ENCODE peak calls at places on chromosomes 7 and 10, in seven cellular contexts. F is adrenal gland, I is lower lobe of right lung, A is A549, R is kidney, X is aorta, P is hepatocyte. W is an unnamed sample. For H3K4me1, the result is how much of the 10 kb centered on the place peaks cover.

GRCh38 chr7:118184392-118184899 is 482 bp downstream of the LSM8 start:
- DNase-seq in R (no peak), A (peak), F (no peak), P (no peak), I (no peak), X (no peak), W (no peak)

GRCh38 chr10:8294779-8295178 is 240.3 kb downstream of the GATA3 start:
- DNase-seq in R (no peak), I (no peak), X (no peak), F (no peak), P (no peak), A (no peak), W (no peak)

GRCh38 chr10:124605481-124605855 is 138.7 kb downstream of the FAM53B start:
- DNase-seq in F (no peak), R (peak), A (no peak), I (no peak), P (no peak), X (no peak), W (no peak)

GRCh38 chr10:66176772-66177171 is 749.1 kb upstream of the LRRTM3 start:
- DNase-seq in X (no peak), R (no peak), F (no peak), I (no peak), A (no peak), P (peak), W (no peak)

GRCh38 chr7:116455009-116455408 is 44.5 kb upstream of the CAV2 start:
- DNase-seq in I (no peak), X (no peak), R (no peak), F (no peak), P (no peak), A (no peak), W (no peak)

GRCh38 chr10:72638586-72639440 is 12.9 kb upstream of the MICU1 start:
- DNase-seq in P (peak), I (no peak), R (no peak), A (peak), F (no peak), X (no peak), W (no peak)

GRCh38 chr10:34814228-34815173 is 595 bp downstream of the PARD3 start:
- DNase-seq in R (peak), P (peak), I (no peak), A (peak), F (peak), X (peak), W (peak)

GRCh38 chr7:82343-83155 is 109.8 kb upstream of the FAM20C start:
- DNase-seq in I (no peak), F (no peak), A (no peak), P (peak), X (no peak), R (peak), W (no peak)

GRCh38 chr10:69745698-69746097 is 56.0 kb upstream of the COL13A1 start:
- DNase-seq in X (no peak), A (no peak), P (no peak), F (no peak), R (no peak), I (no peak), W (no peak)

GRCh38 chr10:43060291-43060690 is 16.6 kb upstream of the RET start:
- DNase-seq in A (no peak), I (no peak), X (no peak), F (no peak), P (no peak), R (peak), W (peak)

GRCh38 chr10:104334965-104335650 is 3.2 kb downstream of the ITPRIP start:
- DNase-seq in A (no peak), X (no peak), F (peak), P (no peak), I (no peak), R (no peak), W (no peak)
- H3K4me3 ChIP-seq in A (no peak), X (no peak), F (no peak), P (no peak), I (peak), R (peak), W (no peak)

DNA sequence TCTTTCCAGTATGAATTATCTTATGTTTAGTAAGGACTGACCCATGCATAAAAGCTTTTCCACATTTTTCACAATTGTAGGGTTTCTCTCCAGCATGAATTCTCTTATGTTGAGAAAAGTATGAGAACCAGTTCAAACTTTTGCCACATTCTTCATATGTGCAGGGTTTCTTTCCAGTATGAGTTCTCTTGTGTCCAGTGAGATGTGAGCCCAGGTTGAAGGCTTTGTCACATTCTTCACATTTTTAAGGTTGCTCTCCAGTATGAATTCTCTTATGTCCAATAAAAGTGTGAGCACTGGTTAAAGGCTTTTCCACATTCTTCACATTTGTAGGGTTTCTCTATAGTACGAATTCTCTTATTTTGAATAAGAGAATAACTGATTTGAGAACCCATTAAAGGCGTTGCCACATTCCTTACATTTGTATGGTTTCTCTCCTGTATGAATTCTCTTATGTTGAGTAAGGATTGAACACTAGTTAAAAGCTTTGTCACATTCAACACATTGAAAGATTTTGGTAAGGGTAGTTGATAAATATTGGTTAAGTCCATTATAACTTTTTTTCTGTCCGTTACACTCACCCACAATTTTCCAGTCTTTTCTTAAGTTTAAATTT is 911.0 kb upstream of the ZNF722 start:
- DNase-seq in F (no peak), X (no peak), R (no peak), P (no peak), I (no peak), A (no peak), W (no peak)
- H3K4me1 ChIP-seq in F (under half), X (under half), R (under half), P (under half), I (under half), A (under half), W (under half)

GRCh38 chr10:4984223-4984622 is 19.4 kb downstream of the AKR1C2 start:
- DNase-seq in P (no peak), R (no peak), F (no peak), A (no peak), X (no peak), I (peak), W (no peak)

GRCh38 chr10:4980793-4981192 is 17.6 kb downstream of the AKR1C1 start:
- DNase-seq in F (no peak), I (no peak), A (no peak), P (no peak), X (no peak), R (no peak), W (no peak)

GRCh38 chr10:4983615-4984216 is 19.9 kb downstream of the AKR1C2 start:
- DNase-seq in A (no peak), X (no peak), R (no peak), I (no peak), P (no peak), F (no peak), W (no peak)

GRCh38 chr10:4981722-4982471 is 18.7 kb downstream of the AKR1C1 start:
- DNase-seq in F (peak), I (peak), R (no peak), A (no peak), P (peak), X (no peak), W (no peak)

GRCh38 chr10:4982764-4983226 is 19.6 kb downstream of the AKR1C1 start:
- DNase-seq in P (peak), F (no peak), R (peak), X (no peak), A (no peak), I (peak), W (no peak)
- H3K4me3 ChIP-seq in P (no peak), F (no peak), R (no peak), X (no peak), A (no peak), I (no peak), W (no peak)

GRCh38 chr10:114507449-114507848 is 103.1 kb upstream of the AFAP1L2 start:
- DNase-seq in R (peak), F (peak), P (peak), A (no peak), X (no peak), I (peak), W (peak)
- H3K4me1 ChIP-seq in R (under half), F (under half), P (under half), A (under half), X (under half), I (under half), W (under half)

GRCh38 chr7:84154991-84155781 is 39.4 kb downstream of the SEMA3A start:
- DNase-seq in X (no peak), A (no peak), P (no peak), I (no peak), F (no peak), R (no peak), W (no peak)
- H3K4me3 ChIP-seq in X (no peak), A (no peak), P (no peak), I (no peak), F (no peak), R (no peak), W (no peak)

GRCh38 chr10:119368581-119368980 is 161.2 kb downstream of the GRK5 start:
- DNase-seq in I (no peak), X (peak), P (no peak), F (no peak), A (no peak), R (no peak), W (no peak)
- H3K4me1 ChIP-seq in I (half or more), X (under half), P (under half), F (under half), A (under half), R (under half), W (under half)

GRCh38 chr10:99929360-99929759 is 80.4 kb downstream of the DNMBP start:
- DNase-seq in X (no peak), I (no peak), R (no peak), A (no peak), P (no peak), F (no peak), W (no peak)
- H3K4me3 ChIP-seq in X (no peak), I (peak), R (peak), A (peak), P (peak), F (no peak), W (no peak)

GRCh38 chr10:25064401-25064800 is 48.0 kb downstream of the THNSL1 start:
- DNase-seq in F (no peak), P (no peak), R (no peak), A (no peak), X (no peak), I (no peak), W (no peak)
- H3K4me1 ChIP-seq in F (under half), P (under half), R (under half), A (under half), X (under half), I (under half), W (under half)

GRCh38 chr7:106869954-106870353 is 4.9 kb downstream of the PIK3CG start:
- DNase-seq in F (no peak), X (no peak), I (no peak), P (no peak), R (no peak), A (no peak), W (no peak)
- H3K4me3 ChIP-seq in F (no peak), X (no peak), I (no peak), P (no peak), R (no peak), A (no peak), W (no peak)

W was measured in BE2C.